ENCODE peak calls at places on chromosomes 7 and 10, in five cellular contexts. V, W, N, P and T are unnamed samples.

GRCh38 chr7:105857009-105857952 is 19.1 kb downstream of the ATXN7L1 start:
- DNase-seq in W (no peak), N (no peak), V (no peak), P (no peak), T (no peak)

GRCh38 chr7:4080013-4080412 is 602.1 kb upstream of the FOXK1 start:
- DNase-seq in N (no peak), P (peak; percentile 14), W (no peak), V (no peak), T (no peak)

GRCh38 chr10:63456437-63457210 is 9.2 kb downstream of the JMJD1C start:
- DNase-seq in V (peak; percentile 73), W (no peak), P (no peak), N (no peak), T (peak; percentile 85)

GRCh38 chr10:132140167-132140925 is 46.4 kb upstream of the DPYSL4 start:
- DNase-seq in P (no peak), W (no peak), N (no peak), V (no peak), T (no peak)

GRCh38 chr10:79299397-79300370 is 47.6 kb upstream of the PPIF start:
- DNase-seq in P (no peak), V (peak; percentile 88), W (no peak), N (no peak), T (peak; percentile 56)

GRCh38 chr7:81031243-81031642 is 112.4 kb upstream of the SEMA3C start:
- DNase-seq in N (no peak), W (no peak), P (no peak), V (no peak), T (no peak)

GRCh38 chr7:71718563-71718962 is 586.6 kb downstream of the GALNT17 start:
- DNase-seq in N (no peak), W (no peak), V (no peak), P (no peak), T (no peak)

GRCh38 chr10:89374716-89375115 is 3.1 kb upstream of the IFIT1B start:
- DNase-seq in N (no peak), W (no peak), P (no peak), V (peak; percentile 24), T (no peak)

GRCh38 chr7:130409067-130409721 is 28.9 kb downstream of the CPA1 start:
- DNase-seq in P (no peak), N (no peak), W (no peak), V (peak; percentile 57), T (no peak)

GRCh38 chr10:109018892-109019507 is 904.3 kb downstream of the XPNPEP1 start:
- DNase-seq in N (no peak), P (no peak), V (no peak), W (no peak), T (no peak)

GRCh38 chr10:103915794-103916193 is 2.2 kb downstream of the STN1 start:
- DNase-seq in N (no peak), W (no peak), V (peak; percentile 17), P (no peak), T (no peak)

GRCh38 chr10:103916254-103916653 is 1.7 kb downstream of the STN1 start:
- DNase-seq in V (peak; percentile 32), N (no peak), W (no peak), P (no peak), T (no peak)

GRCh38 chr10:103911021-103911459 is 6.9 kb downstream of the STN1 start:
- DNase-seq in N (no peak), W (no peak), P (no peak), V (no peak), T (no peak)

GRCh38 chr10:103910442-103911000 is 7.5 kb downstream of the STN1 start:
- DNase-seq in W (no peak), N (no peak), V (no peak), P (no peak), T (no peak)

GRCh38 chr10:103912759-103913158 is 5.2 kb downstream of the STN1 start:
- DNase-seq in W (no peak), N (no peak), V (no peak), P (no peak), T (no peak)
- H2BK12ac ChIP-seq in W (no peak overlapping the region), N (no peak overlapping the region), V (no peak overlapping the region), P (no peak overlapping the region), T (no peak overlapping the region)

GRCh38 chr10:126050301-126050700 is 153.9 kb downstream of the FANK1 start:
- DNase-seq in V (no peak), N (no peak), P (no peak), W (no peak), T (peak; percentile 90)
- H3K18ac ChIP-seq in V (peak overlapping the region; percentile 14), N (no peak overlapping the region), P (no peak overlapping the region), W (no peak overlapping the region), T (no peak overlapping the region)

DNA sequence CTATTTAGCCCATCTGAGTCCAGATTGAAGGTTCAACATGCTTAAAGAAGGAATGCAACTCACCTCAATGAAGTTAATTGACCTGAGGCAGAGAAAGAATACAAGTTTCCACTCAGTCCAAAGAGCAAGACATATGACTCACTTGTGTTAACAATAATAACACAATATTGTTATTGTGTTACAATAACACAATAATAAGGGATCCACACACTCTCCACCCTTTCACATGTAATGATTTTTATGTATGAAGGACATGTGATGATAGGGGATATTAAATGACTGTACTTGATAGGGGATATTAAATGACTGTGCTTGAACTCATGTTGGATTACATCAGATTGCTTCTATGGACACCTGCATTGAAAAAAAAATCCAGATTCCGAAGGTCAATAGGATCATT is 3.6 kb upstream of the ABCB1 start:
- DNase-seq in N (no peak), W (no peak), P (no peak), V (no peak), T (no peak)
- H2BK12ac ChIP-seq in N (no peak overlapping the region), W (no peak overlapping the region), P (no peak overlapping the region), V (no peak overlapping the region), T (no peak overlapping the region)

DNA sequence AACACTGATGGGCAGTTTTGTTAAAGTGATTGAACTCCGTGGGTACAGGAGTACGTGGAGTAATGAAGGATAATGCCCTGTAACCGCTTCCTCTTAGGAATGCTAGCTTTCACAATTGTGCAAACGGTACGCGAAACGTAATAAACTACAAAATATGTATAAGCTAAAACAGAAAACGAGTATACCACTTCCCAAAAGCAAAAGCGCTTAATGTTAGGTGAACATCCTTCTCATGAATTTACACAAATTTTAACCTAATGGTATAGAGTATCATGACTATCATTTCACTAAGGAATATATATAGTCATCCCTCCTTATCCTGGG is 395 bp upstream of the ZNF25 start:
- DNase-seq in V (no peak), N (no peak), W (no peak), P (no peak), T (no peak)
- H3K18ac ChIP-seq in V (no peak overlapping the region), N (no peak overlapping the region), W (no peak overlapping the region), P (no peak overlapping the region), T (no peak overlapping the region)

GRCh38 chr7:23783115-23783514 is 73.1 kb downstream of the STK31 start:
- DNase-seq in N (no peak), W (no peak), P (no peak), V (no peak), T (no peak)
- H2BK12ac ChIP-seq in N (no peak overlapping the region), W (no peak overlapping the region), P (no peak overlapping the region), V (no peak overlapping the region), T (no peak overlapping the region)

DNA sequence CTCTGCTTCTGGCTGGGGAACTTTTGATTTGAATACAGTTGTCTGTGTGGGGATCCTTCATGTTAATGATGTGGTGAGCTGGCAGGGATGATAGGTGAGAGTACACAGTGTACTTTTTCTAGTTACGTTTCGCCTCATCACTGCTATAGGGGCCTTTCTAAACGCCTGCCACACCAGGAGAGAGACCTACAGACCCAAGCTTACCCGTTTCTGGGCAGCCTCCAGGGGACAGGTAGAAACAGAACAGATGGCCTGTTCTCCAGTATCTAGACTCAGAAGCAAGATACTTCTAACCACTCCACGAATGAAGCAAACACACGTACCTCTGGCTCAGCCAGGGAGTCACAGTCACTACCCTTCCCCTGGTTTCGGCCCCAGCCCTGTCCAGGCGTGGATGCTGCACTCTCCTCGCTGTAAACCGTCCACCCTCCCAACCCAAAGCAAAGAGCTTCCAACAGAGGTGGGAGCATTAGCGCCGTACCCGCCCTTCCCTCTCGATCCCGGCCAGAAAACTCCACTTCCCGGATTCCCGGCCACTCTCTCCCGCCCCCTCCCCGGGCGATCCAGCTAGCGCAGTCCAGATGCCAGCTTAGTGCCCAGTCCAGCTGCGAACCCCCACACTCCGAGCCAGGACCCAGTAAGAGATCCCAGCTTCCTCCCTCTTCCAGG is 1.2 kb downstream of the CCDC6 start:
- DNase-seq in W (no peak), P (peak; percentile 70), V (peak; percentile 39), N (peak; percentile 48), T (peak; percentile 28)
- H3K18ac ChIP-seq in W (no peak overlapping the region), P (peak overlapping the region; percentile 81), V (peak overlapping the region; percentile 67), N (no peak overlapping the region), T (peak overlapping the region; percentile 90)

DNA sequence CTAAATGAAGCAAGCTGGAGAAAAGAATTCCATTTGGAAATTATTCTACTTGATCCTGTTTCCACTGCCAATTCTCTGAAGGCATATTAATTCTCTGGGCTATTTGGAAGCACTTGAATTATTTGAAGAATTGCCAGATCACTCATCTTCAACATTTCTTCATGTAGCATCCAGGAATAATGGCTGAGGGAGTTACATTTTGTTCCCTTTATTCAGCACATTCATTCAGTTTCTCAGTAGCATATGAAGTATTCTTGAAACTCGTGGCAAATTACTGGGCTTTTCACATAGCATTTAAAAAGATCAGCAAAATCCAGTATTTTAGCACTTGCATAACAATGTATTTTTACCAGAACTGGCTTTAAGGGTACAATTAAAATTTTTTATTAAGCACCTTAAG is 127.1 kb upstream of the VIPR2 start:
- DNase-seq in V (no peak), N (no peak), P (no peak), W (no peak), T (no peak)
- H2BK12ac ChIP-seq in V (no peak overlapping the region), N (no peak overlapping the region), P (no peak overlapping the region), W (no peak overlapping the region), T (no peak overlapping the region)

DNA sequence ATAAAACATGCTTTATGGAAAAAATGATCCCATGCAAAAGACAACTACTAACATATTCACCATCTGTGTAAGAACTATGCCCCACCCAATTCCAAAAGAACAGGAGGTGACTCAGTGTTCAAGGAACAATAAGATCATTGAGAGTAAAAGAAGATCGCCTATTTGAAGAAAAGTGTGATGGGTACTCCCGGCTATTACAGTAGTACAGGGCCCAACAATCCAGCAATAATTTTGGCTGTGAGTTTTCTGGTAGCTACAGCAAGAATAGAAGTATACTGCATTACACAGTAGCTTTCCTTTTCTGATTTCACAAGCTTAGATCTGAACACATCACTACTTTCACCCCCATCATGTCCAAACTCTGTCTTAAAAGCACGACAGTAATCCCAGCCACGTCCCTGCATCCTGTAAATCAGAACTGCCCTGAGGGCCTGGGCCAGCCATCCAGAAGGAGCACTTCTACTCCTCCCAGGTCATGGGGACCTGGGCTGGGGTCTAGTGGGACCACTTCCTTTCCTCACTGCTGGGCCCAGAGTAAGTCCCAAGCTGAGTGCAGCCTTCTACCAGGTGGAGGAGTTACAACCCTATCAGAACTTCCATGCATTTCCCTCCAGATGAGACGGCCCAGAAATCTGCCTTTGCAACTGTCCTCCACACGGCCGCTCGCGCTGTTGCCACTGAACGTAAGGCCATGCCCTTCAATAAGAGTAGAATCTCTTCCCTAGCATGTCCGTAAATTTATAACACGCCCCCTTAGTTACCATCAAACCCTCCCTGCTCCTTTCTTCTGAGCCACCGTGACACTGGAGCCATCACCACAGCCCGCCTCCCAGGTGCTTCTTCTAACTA is 7.9 kb downstream of the ESYT2 start:
- DNase-seq in V (peak; percentile 82), N (no peak), P (peak; percentile 44), W (no peak), T (peak; percentile 89)
- H3K18ac ChIP-seq in V (peak overlapping the region; percentile 44), N (no peak overlapping the region), P (no peak overlapping the region), W (no peak overlapping the region), T (no peak overlapping the region)

DNA sequence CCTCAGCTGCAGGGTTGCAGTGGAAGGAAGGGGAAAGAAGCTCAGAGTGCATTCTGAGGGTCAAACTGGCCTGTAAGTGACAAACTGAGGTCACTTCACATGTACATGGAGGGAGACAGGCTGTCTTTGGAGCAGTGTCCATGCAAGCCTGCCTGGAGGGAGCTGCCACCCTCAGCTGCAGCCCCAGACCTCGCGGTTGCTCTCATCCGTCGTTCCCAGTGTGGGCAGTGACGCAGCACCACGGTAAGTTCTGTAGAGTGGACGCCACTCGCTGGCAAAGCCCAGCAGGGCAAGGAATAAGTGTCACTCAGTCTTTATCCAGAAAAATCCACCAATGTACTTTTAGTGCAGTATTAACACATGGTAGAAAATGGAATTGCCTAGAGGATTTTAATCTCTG is 225.7 kb downstream of the MGMT start:
- DNase-seq in P (no peak), W (no peak), V (no peak), N (no peak), T (no peak)
- H2BK12ac ChIP-seq in P (no peak overlapping the region), W (no peak overlapping the region), V (no peak overlapping the region), N (no peak overlapping the region), T (no peak overlapping the region)